ENCODE peak calls at places on chromosome 20, in eight cellular contexts. X, L, N, D, E, Z, F and H are unnamed samples.

GRCh38 chr20:5261763-5262162 is 55.0 kb downstream of the PROKR2 start:
- DNase-seq in X (no peak), L (no peak), N (no peak), D (no peak), E (no peak), Z (no peak), F (no peak), H (no peak)

GRCh38 chr20:54014301-54014914 is 56.0 kb downstream of the BCAS1 start:
- DNase-seq in X (no peak), L (no peak), N (no peak), D (no peak), E (no peak), Z (no peak), F (no peak), H (no peak)

GRCh38 chr20:3863317-3863716 is 16.7 kb downstream of the MAVS start:
- DNase-seq in X (no peak), L (no peak), N (no peak), D (no peak), E (no peak), Z (no peak), F (no peak), H (no peak)

GRCh38 chr20:35976012-35976411 is 7.6 kb downstream of the CNBD2 start:
- DNase-seq in X (no peak), L (no peak), N (no peak), D (no peak), E (no peak), Z (no peak), F (no peak), H (no peak)

GRCh38 chr20:37484386-37484785 is 36.7 kb upstream of the NNAT start:
- DNase-seq in X (no peak), L (no peak), N (no peak), D (no peak), E (no peak), Z (no peak), F (no peak), H (no peak)

GRCh38 chr20:4012631-4013030 is 2.7 kb downstream of the RNF24 start:
- DNase-seq in X (peak; percentile 81), L (no peak), N (no peak), D (peak; percentile 45), E (no peak), Z (no peak), F (no peak), H (no peak)

GRCh38 chr20:60634773-60635172 is 617.3 kb upstream of the CDH4 start:
- DNase-seq in X (no peak), L (no peak), N (no peak), D (no peak), E (peak; percentile 69), Z (no peak), F (no peak), H (no peak)

GRCh38 chr20:41169791-41170351 is 32.5 kb downstream of the PLCG1 start:
- DNase-seq in X (no peak), L (peak; percentile 31), N (peak; percentile 10), D (peak; percentile 95), E (no peak), Z (no peak), F (peak; percentile 8), H (no peak)

GRCh38 chr20:62587757-62588402 is 54.4 kb upstream of the SLCO4A1 start:
- DNase-seq in X (no peak), L (no peak), N (no peak), D (peak; percentile 16), E (no peak), Z (peak; percentile 84), F (no peak), H (no peak)

GRCh38 chr20:9408422-9409300 is 105.7 kb upstream of the LAMP5 start:
- DNase-seq in X (no peak), L (no peak), N (no peak), D (peak; percentile 56), E (no peak), Z (no peak), F (no peak), H (no peak)

GRCh38 chr20:53672484-53673129 is 79.0 kb upstream of the ZNF217 start:
- DNase-seq in X (no peak), L (no peak), N (no peak), D (no peak), E (no peak), Z (no peak), F (no peak), H (no peak)

GRCh38 chr20:22974354-22974753 is 60.8 kb upstream of the SSTR4 start:
- DNase-seq in X (no peak), L (no peak), N (no peak), D (peak; percentile 55), E (no peak), Z (peak; percentile 81), F (no peak), H (no peak)

DNA sequence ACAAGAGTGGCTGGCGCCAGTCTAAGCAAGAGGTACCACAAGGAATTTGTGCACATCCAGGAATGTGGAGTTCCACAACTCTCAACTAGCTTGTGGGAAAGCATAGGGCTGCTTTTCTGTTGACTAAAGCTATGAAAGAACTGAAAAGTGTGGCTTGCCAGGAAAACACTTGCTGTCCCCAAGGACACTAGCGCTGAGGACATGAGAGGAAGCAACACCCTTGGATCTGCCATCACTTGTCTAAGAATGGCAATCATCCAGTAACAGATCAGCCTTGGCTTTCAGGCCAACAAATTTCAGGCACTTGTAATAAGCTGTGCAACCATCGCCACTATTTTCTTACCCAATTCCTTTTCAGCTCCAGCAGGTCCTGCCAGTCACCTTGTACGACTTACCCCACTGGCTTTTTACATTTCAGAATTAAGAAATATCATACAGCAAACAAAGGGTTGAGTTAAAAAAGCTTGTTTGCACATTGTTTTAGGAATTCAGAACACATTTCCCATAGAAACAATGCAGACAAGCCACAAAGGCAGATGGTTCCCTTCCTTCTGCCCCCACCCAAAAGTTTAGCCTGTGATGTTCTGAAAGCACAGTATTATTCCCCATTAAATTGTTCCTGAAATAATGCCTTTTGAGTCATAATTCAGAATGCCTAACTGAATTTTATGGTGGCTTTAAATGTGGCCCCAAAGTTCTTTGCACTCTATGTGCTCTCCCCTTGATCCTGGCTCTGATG is 57.9 kb upstream of the SSTR4 start:
- DNase-seq in X (no peak), L (no peak), N (no peak), D (peak; percentile 32), E (no peak), Z (peak; percentile 19), F (no peak), H (no peak)
- TF ChIP-seq CTCF in X (no peak), L (no peak), N (no peak), D (no peak), E (no peak), Z (no peak), F (no peak), H (no peak)

GRCh38 chr20:17571967-17572638 is 2.2 kb downstream of the DSTN start:
- DNase-seq in X (no peak), L (no peak), N (no peak), D (peak; percentile 50), E (no peak), Z (no peak), F (no peak), H (no peak)

GRCh38 chr20:17571153-17571527 is 1.3 kb downstream of the DSTN start:
- DNase-seq in X (no peak), L (no peak), N (no peak), D (no peak), E (no peak), Z (no peak), F (no peak), H (no peak)

GRCh38 chr20:17568972-17569471 is 853 bp upstream of the DSTN start:
- DNase-seq in X (peak; percentile 96), L (no peak), N (peak; percentile 83), D (peak; percentile 98), E (peak; percentile 96), Z (peak; percentile 87), F (peak; percentile 78), H (peak; percentile 23)

GRCh38 chr20:17569616-17570346 is at the start of gene DSTN:
- DNase-seq in X (peak; percentile 88), L (peak; percentile 87), N (peak; percentile 96), D (peak; percentile 96), E (peak; percentile 98), Z (peak; percentile 99), F (peak; percentile 94), H (peak; percentile 78)

GRCh38 chr20:17570347-17571152 is 675 bp downstream of the DSTN start:
- DNase-seq in X (no peak), L (no peak), N (peak; percentile 75), D (peak; percentile 34), E (peak; percentile 85), Z (peak; percentile 78), F (no peak), H (peak; percentile 49)
- TF ChIP-seq CTCF in X (no peak), L (no peak), N (no peak), D (no peak), E (peak; percentile 15), Z (no peak), F (no peak), H (no peak)

GRCh38 chr20:49603209-49603627 is 35.3 kb upstream of the PTGIS start:
- DNase-seq in X (peak; percentile 90), L (no peak), N (no peak), D (no peak), E (no peak), Z (peak; percentile 82), F (no peak), H (no peak)
- TF ChIP-seq CTCF in X (peak; percentile 47), L (no peak), N (no peak), D (no peak), E (peak; percentile 57), Z (peak; percentile 75), F (no peak), H (peak; percentile 52)

GRCh38 chr20:57651977-57652864 is 32.0 kb upstream of the ZBP1 start:
- DNase-seq in X (no peak), L (peak; percentile 34), N (no peak), D (no peak), E (peak; percentile 84), Z (no peak), F (no peak), H (no peak)

GRCh38 chr20:57653910-57654309 is 33.7 kb upstream of the ZBP1 start:
- DNase-seq in X (no peak), L (peak; percentile 33), N (no peak), D (no peak), E (no peak), Z (no peak), F (no peak), H (no peak)

GRCh38 chr20:57654363-57654997 is 34.3 kb upstream of the ZBP1 start:
- DNase-seq in X (peak; percentile 25), L (peak; percentile 70), N (peak; percentile 59), D (peak; percentile 66), E (peak; percentile 81), Z (peak; percentile 88), F (no peak), H (peak; percentile 50)

GRCh38 chr20:57653546-57653900 is 33.3 kb upstream of the ZBP1 start:
- DNase-seq in X (no peak), L (peak; percentile 13), N (no peak), D (no peak), E (peak; percentile 68), Z (no peak), F (no peak), H (no peak)

DNA sequence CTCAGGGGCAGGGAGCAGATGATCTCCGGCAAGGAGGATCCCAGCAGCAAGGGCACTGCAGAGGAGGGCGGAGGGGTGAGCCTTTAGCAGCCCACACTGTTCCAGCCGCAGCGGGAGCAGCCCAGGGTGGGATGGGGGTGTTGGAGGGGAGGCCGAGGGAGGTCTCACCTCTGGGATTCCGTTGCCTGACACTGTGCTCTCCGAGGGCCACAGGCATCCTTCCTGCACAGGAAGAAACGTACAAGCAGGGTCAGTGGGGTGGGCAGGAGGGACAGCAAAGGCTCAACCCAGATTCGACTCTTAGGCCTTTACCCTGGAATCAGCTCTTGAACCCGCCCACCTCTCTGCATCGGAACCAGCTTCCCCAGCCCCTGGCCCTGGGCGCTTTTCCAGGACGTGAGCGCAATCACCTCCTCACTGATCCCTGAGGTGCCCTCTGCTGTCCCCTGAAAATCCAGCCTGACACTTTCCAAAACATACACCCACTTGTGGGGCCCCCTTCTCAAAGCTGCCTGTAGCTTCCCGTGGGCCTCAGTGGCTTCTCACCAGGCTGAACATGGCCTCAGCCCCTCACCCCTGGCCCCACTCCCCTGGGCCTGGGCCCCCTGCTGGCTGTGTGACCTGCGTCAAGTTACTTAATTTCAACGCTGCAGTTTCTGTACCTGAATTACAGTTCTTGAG is 32.8 kb upstream of the ZBP1 start:
- DNase-seq in X (no peak), L (peak; percentile 33), N (no peak), D (no peak), E (peak; percentile 77), Z (no peak), F (no peak), H (no peak)
- TF ChIP-seq CTCF in X (no peak), L (no peak), N (no peak), D (no peak), E (no peak), Z (peak; percentile 16), F (no peak), H (peak; percentile 21)